ENCODE peak calls at places on chromosomes 16 and 17, in four cellular contexts. Z, E, X and G are unnamed samples.

GRCh38 chr17:57746221-57746620 is 1.1 kb upstream of the CCDC182 start:
- ATAC-seq in Z (no peak), E (no peak), X (no peak), G (no peak)

GRCh38 chr17:57004944-57005579 is 27.1 kb downstream of the SCPEP1 start:
- ATAC-seq in Z (peak), E (no peak), X (peak), G (peak)

GRCh38 chr16:72309001-72309400 is 137.0 kb upstream of the PMFBP1 start:
- ATAC-seq in Z (no peak), E (no peak), X (no peak), G (no peak)

GRCh38 chr17:29155966-29156338 is 24.2 kb downstream of the MYO18A start:
- ATAC-seq in Z (no peak), E (no peak), X (no peak), G (no peak)

GRCh38 chr17:65799869-65800268 is 238.4 kb upstream of the AXIN2 start:
- ATAC-seq in Z (no peak), E (no peak), X (no peak), G (no peak)

GRCh38 chr16:31453255-31454204 is 5.8 kb upstream of the ARMC5 start:
- ATAC-seq in Z (peak), E (peak), X (no peak), G (peak)

GRCh38 chr17:82283208-82283749 is 9.8 kb upstream of the CSNK1D start:
- ATAC-seq in Z (no peak), E (peak), X (peak), G (no peak)

GRCh38 chr16:3938471-3938842 is 57.9 kb upstream of the CREBBP start:
- ATAC-seq in Z (peak), E (no peak), X (peak), G (no peak)